ENCODE peak calls at places on chromosomes 11 and 22, in seven cellular contexts. L is spleen, V is dorsolateral prefrontal cortex, D is breast epithelium, W is LHCN-M2, G is vagina, B is mucosa of gallbladder. I is an unnamed sample.

GRCh38 chr11:1442163-1442562 is 44.4 kb downstream of the MOB2 start:
- DNase-seq in L (no peak), V (no peak), D (no peak), W (no peak), G (no peak), B (no peak), I (no peak)

GRCh38 chr11:78380615-78381029 is 37.0 kb downstream of the GAB2 start:
- DNase-seq in L (no peak), V (no peak), D (no peak), W (no peak), G (no peak), B (no peak), I (no peak)

GRCh38 chr22:27724706-27725105 is 76.8 kb downstream of the MN1 start:
- DNase-seq in L (no peak), V (no peak), D (no peak), W (no peak), G (no peak), B (peak; percentile 13), I (no peak)

GRCh38 chr22:37525073-37525745 is 6.0 kb upstream of the CARD10 start:
- DNase-seq in L (no peak), V (no peak), D (no peak), W (peak; percentile 87), G (no peak), B (no peak), I (peak; percentile 83)

GRCh38 chr11:118194835-118195627 is 18.6 kb upstream of the SCN2B start:
- DNase-seq in L (no peak), V (peak; percentile 76), D (peak; percentile 60), W (peak; percentile 13), G (no peak), B (peak; percentile 93), I (peak; percentile 17)

GRCh38 chr11:129817282-129818051 is 1.8 kb downstream of the TMEM45B start:
- DNase-seq in L (no peak), V (no peak), D (no peak), W (no peak), G (no peak), B (no peak), I (no peak)

GRCh38 chr11:26193714-26194373 is 138.1 kb upstream of the ANO3 start:
- DNase-seq in L (no peak), V (no peak), D (no peak), W (no peak), G (no peak), B (no peak), I (peak; percentile 65)

GRCh38 chr11:4072668-4073285 is 21.8 kb upstream of the RRM1 start:
- DNase-seq in L (no peak), V (no peak), D (no peak), W (peak; percentile 71), G (no peak), B (peak; percentile 66), I (peak; percentile 71)

GRCh38 chr11:73359930-73360742 is 16.1 kb upstream of the RELT start:
- DNase-seq in L (no peak), V (no peak), D (no peak), W (peak; percentile 49), G (no peak), B (no peak), I (peak; percentile 18)

GRCh38 chr11:69540118-69541000 is 58.9 kb downstream of the LINC01488 start:
- DNase-seq in L (peak; percentile 75), V (no peak), D (peak; percentile 68), W (no peak), G (no peak), B (no peak), I (no peak)

GRCh38 chr11:103450241-103450640 is 341.0 kb downstream of the DYNC2H1 start:
- DNase-seq in L (no peak), V (no peak), D (no peak), W (no peak), G (no peak), B (no peak), I (peak; percentile 60)